ENCODE peak calls at places on chromosome 2, in five cellular contexts. K, P, A, C and S are unnamed samples.

GRCh38 chr2:222506230-222506934 is 82.0 kb downstream of the SGPP2 start:
- DNase-seq in A (no peak), P (no peak), K (no peak), C (no peak), S (no peak)

GRCh38 chr2:2859164-2859563 is 518.5 kb downstream of the EIPR1 start:
- DNase-seq in A (no peak), P (no peak), C (no peak), K (no peak), S (no peak)

GRCh38 chr2:111200333-111200879 is 79.7 kb downstream of the BCL2L11 start:
- DNase-seq in C (no peak), K (no peak), A (no peak), P (no peak), S (no peak)

GRCh38 chr2:72367530-72368225 is 220.0 kb upstream of the CYP26B1 start:
- DNase-seq in C (no peak), P (peak), K (peak), A (peak), S (no peak)

GRCh38 chr2:239830066-239830717 is 194.9 kb downstream of the NDUFA10 start:
- DNase-seq in A (peak), C (no peak), K (no peak), P (no peak), S (peak)

GRCh38 chr2:16664052-16664731 is 1.4 kb downstream of the CYRIA start:
- DNase-seq in C (peak), A (no peak), P (peak), K (no peak), S (no peak)

GRCh38 chr2:36650031-36650430 is 46.5 kb upstream of the VIT start:
- DNase-seq in C (no peak), K (no peak), A (no peak), P (no peak), S (no peak)

GRCh38 chr2:216222650-216223352 is 113.7 kb downstream of the XRCC5 start:
- DNase-seq in P (no peak), K (no peak), A (no peak), C (no peak), S (no peak)

GRCh38 chr2:171754254-171754939 is 67.1 kb downstream of the DYNC1I2 start:
- DNase-seq in C (no peak), P (no peak), K (no peak), A (no peak), S (no peak)